ENCODE peak calls at places on chromosomes 7 and 10, in eight cellular contexts. K, M, C, D, U, G, Z and X are unnamed samples.

GRCh38 chr7:1618475-1618874 is 48.6 kb upstream of the PSMG3 start:
- DNase-seq in C (no peak), U (no peak), K (no peak), G (no peak), D (no peak), M (no peak), Z (no peak), X (no peak)

GRCh38 chr7:30474893-30475292 is 3.7 kb downstream of the NOD1 start:
- DNase-seq in C (peak), U (no peak), D (no peak), K (no peak), Z (peak), G (peak), M (no peak), X (no peak)

GRCh38 chr7:137475966-137476365 is 132.4 kb upstream of the PTN start:
- DNase-seq in M (no peak), G (no peak), Z (no peak), C (no peak), K (no peak), U (no peak), D (no peak), X (peak)

GRCh38 chr10:48821692-48822091 is 117.9 kb downstream of the LRRC18 start:
- DNase-seq in M (no peak), Z (no peak), G (no peak), K (no peak), U (no peak), D (no peak), C (no peak), X (no peak)

GRCh38 chr7:149774237-149775175 is 1.1 kb upstream of the ZNF467 start:
- DNase-seq in K (no peak), C (no peak), Z (no peak), D (no peak), M (no peak), G (no peak), U (no peak), X (no peak)

GRCh38 chr7:43318188-43318587 is 205.7 kb downstream of the HECW1 start:
- DNase-seq in G (peak), U (no peak), D (no peak), Z (no peak), K (no peak), C (no peak), M (no peak), X (no peak)

GRCh38 chr7:29596593-29597178 is 33.1 kb downstream of the PRR15 start:
- DNase-seq in K (no peak), U (no peak), G (no peak), D (no peak), M (no peak), Z (no peak), C (no peak), X (no peak)

GRCh38 chr7:112481337-112481736 is 546 bp downstream of the LSMEM1 start:
- DNase-seq in C (no peak), D (no peak), Z (no peak), K (no peak), G (no peak), M (no peak), U (no peak), X (no peak)

GRCh38 chr10:43408710-43409384 is at the start of gene HNRNPF:
- DNase-seq in D (peak), Z (peak), K (peak), U (peak), M (peak), C (peak), G (peak), X (peak)

GRCh38 chr7:50676754-50677153 is 105.9 kb downstream of the GRB10 start:
- DNase-seq in D (no peak), G (no peak), C (no peak), Z (no peak), K (no peak), U (no peak), M (no peak), X (peak)

GRCh38 chr10:112379635-112380296 is 5.8 kb downstream of the ACSL5 start:
- DNase-seq in K (no peak), Z (no peak), C (peak), G (no peak), U (no peak), D (no peak), M (no peak), X (no peak)

GRCh38 chr10:48935141-48935540 is 4.5 kb downstream of the LRRC18 start:
- DNase-seq in M (no peak), U (no peak), Z (peak), K (no peak), D (no peak), G (no peak), C (no peak), X (no peak)

GRCh38 chr7:98372993-98373392 is 27.9 kb downstream of the BAIAP2L1 start:
- DNase-seq in U (no peak), M (no peak), Z (no peak), D (peak), G (peak), K (no peak), C (peak), X (no peak)

GRCh38 chr10:129511086-129511485 is 44.0 kb downstream of the MGMT start:
- DNase-seq in U (no peak), Z (no peak), C (no peak), M (no peak), D (no peak), G (no peak), K (peak), X (no peak)

GRCh38 chr10:122567056-122567660 is 6.6 kb downstream of the DMBT1 start:
- DNase-seq in M (peak), K (no peak), Z (no peak), C (no peak), D (no peak), G (peak), U (peak), X (no peak)

GRCh38 chr10:62112963-62113362 is 155.7 kb downstream of the RTKN2 start:
- DNase-seq in G (no peak), U (no peak), D (no peak), Z (no peak), K (no peak), C (no peak), M (no peak), X (no peak)

GRCh38 chr10:62115842-62116241 is 152.8 kb downstream of the RTKN2 start:
- DNase-seq in M (no peak), K (no peak), G (no peak), U (no peak), Z (no peak), C (no peak), D (no peak), X (no peak)

GRCh38 chr10:62115321-62115720 is 153.3 kb downstream of the RTKN2 start:
- DNase-seq in D (no peak), M (no peak), U (no peak), Z (no peak), C (no peak), G (no peak), K (no peak), X (no peak)

GRCh38 chr10:62112325-62112724 is 156.3 kb downstream of the RTKN2 start:
- DNase-seq in D (no peak), C (no peak), Z (no peak), K (no peak), G (no peak), U (no peak), M (no peak), X (no peak)

GRCh38 chr10:62113680-62114079 is 155.0 kb downstream of the RTKN2 start:
- DNase-seq in D (no peak), K (no peak), Z (no peak), U (no peak), G (no peak), M (no peak), C (no peak), X (no peak)
- H3K27ac ChIP-seq in D (no peak), K (no peak), Z (no peak), U (no peak), G (no peak), M (no peak), C (no peak), X (no peak)

GRCh38 chr10:182441-183201 is 47.4 kb downstream of the ZMYND11 start:
- DNase-seq in K (no peak), Z (no peak), U (no peak), M (no peak), G (peak), C (peak), D (no peak), X (no peak)

GRCh38 chr10:186911-187310 is 51.7 kb downstream of the ZMYND11 start:
- DNase-seq in C (no peak), K (no peak), G (no peak), M (no peak), D (no peak), U (no peak), Z (no peak), X (no peak)

GRCh38 chr10:184174-184573 is 48.9 kb downstream of the ZMYND11 start:
- DNase-seq in Z (no peak), D (no peak), K (no peak), U (no peak), G (no peak), C (no peak), M (no peak), X (no peak)

GRCh38 chr10:188546-188945 is 53.3 kb downstream of the ZMYND11 start:
- DNase-seq in C (peak), M (no peak), D (no peak), G (peak), Z (no peak), K (no peak), U (no peak), X (no peak)

DNA sequence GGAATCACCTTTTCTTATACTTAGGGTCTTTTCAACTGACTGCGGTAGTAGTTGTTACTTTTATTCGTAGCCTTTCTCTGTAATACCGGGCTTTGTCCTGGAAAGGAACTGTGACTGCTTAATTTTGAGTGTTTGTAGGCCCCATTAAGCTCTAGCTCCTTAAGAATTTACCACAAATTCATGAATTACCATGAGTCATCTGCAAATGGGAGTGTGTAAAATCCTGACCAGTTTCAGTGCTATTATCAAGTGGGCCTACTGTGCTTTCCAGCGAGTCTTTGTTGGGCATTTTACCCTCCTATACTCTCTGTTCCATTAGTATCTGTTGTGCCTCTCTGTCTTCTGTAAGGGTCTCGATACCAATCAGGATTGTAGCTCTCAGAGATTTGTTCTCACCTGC is 49.7 kb downstream of the ZMYND11 start:
- DNase-seq in Z (no peak), C (peak), U (no peak), D (no peak), K (no peak), G (peak), M (no peak), X (no peak)
- H3K27ac ChIP-seq in Z (no peak), C (no peak), U (no peak), D (no peak), K (no peak), G (no peak), M (no peak), X (no peak)

GRCh38 chr10:70348228-70348850 is 34.1 kb downstream of the LRRC20 start:
- DNase-seq in Z (no peak), M (no peak), G (peak), C (no peak), D (peak), K (peak), U (peak), X (no peak)
- H3K27ac ChIP-seq in Z (no peak), M (no peak), G (no peak), C (no peak), D (no peak), K (no peak), U (no peak), X (no peak)

GRCh38 chr7:510782-511281 is 8.8 kb downstream of the PDGFA start:
- DNase-seq in M (no peak), Z (no peak), K (no peak), U (no peak), C (no peak), G (no peak), D (no peak), X (no peak)

GRCh38 chr7:512541-513311 is 6.9 kb downstream of the PDGFA start:
- DNase-seq in M (no peak), C (no peak), Z (no peak), G (no peak), U (peak), K (no peak), D (no peak), X (no peak)

GRCh38 chr7:513521-514166 is 6.0 kb downstream of the PDGFA start:
- DNase-seq in G (peak), D (no peak), U (no peak), C (peak), K (no peak), Z (no peak), M (no peak), X (no peak)

GRCh38 chr7:511476-512145 is 8.0 kb downstream of the PDGFA start:
- DNase-seq in K (no peak), C (no peak), G (no peak), M (no peak), Z (no peak), U (no peak), D (no peak), X (no peak)

DNA sequence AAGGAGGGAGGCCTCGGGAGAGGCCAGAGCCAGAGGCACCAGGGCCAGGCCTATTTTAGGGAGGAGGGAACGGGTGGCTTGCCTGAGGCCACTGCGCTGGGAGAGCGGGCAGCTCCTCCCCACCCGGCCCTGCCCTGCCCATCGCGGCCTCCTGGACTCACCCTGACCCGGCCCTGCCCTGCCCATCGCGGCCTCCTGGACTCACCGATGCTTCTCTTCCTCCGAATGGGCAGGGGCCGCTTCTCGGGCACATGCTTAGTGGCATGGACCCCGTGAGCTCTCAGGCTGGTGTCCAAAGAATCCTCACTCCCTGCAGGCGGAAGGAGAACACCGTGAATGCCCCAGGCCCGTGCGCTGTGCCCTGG is 7.5 kb downstream of the PDGFA start:
- DNase-seq in C (no peak), Z (no peak), M (no peak), D (no peak), K (no peak), G (no peak), U (no peak), X (no peak)
- H3K27ac ChIP-seq in C (no peak), Z (peak), M (no peak), D (no peak), K (no peak), G (no peak), U (no peak), X (no peak)

GRCh38 chr7:131087756-131088658 is 239.7 kb upstream of the MKLN1 start:
- DNase-seq in C (no peak), G (no peak), M (no peak), D (no peak), U (no peak), Z (no peak), K (no peak), X (no peak)
- H3K27ac ChIP-seq in C (no peak), G (no peak), M (no peak), D (no peak), U (peak), Z (no peak), K (no peak), X (no peak)

DNA sequence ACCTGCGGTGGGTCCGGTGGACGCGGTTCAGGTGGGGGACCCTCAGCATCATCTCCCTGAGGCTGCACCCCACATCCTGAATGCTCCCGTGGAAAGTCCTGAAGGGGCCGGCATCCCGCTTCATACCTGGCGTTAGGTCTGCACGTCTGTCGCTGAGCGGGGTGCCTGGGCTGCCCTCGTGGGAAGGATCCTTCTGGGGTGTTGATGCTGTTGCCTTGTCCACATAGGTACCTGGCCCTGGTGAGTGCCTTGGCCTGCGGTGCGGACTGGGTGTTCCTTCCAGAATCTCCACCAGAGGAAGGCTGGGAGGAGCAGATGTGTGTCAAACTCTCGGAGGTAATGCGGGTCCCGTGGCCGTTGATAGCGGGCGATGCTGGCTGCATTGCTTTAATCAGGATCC is 37.8 kb downstream of the PFKP start:
- DNase-seq in U (no peak), C (no peak), M (no peak), Z (no peak), D (no peak), K (no peak), G (no peak), X (no peak)
- H3K27ac ChIP-seq in U (no peak), C (no peak), M (no peak), Z (peak), D (no peak), K (no peak), G (no peak), X (no peak)

GRCh38 chr7:33669251-33669670 is 236.1 kb upstream of the BMPER start:
- DNase-seq in Z (no peak), K (no peak), M (no peak), C (no peak), G (no peak), U (no peak), D (no peak), X (no peak)

GRCh38 chr7:33671521-33672262 is 233.6 kb upstream of the BMPER start:
- DNase-seq in K (no peak), C (no peak), U (no peak), Z (no peak), M (no peak), G (no peak), D (no peak), X (no peak)

GRCh38 chr7:33661430-33662160 is 243.7 kb upstream of the BMPER start:
- DNase-seq in K (no peak), C (no peak), U (no peak), G (no peak), Z (no peak), D (no peak), M (no peak), X (no peak)

GRCh38 chr7:33667261-33667660 is 238.1 kb upstream of the BMPER start:
- DNase-seq in C (peak), U (no peak), M (no peak), Z (no peak), G (no peak), K (no peak), D (no peak), X (no peak)

GRCh38 chr7:33666526-33666925 is 238.8 kb upstream of the BMPER start:
- DNase-seq in D (no peak), C (peak), K (no peak), Z (no peak), M (no peak), G (no peak), U (no peak), X (no peak)
- H3K27ac ChIP-seq in D (no peak), C (no peak), K (no peak), Z (no peak), M (no peak), G (no peak), U (no peak), X (no peak)

DNA sequence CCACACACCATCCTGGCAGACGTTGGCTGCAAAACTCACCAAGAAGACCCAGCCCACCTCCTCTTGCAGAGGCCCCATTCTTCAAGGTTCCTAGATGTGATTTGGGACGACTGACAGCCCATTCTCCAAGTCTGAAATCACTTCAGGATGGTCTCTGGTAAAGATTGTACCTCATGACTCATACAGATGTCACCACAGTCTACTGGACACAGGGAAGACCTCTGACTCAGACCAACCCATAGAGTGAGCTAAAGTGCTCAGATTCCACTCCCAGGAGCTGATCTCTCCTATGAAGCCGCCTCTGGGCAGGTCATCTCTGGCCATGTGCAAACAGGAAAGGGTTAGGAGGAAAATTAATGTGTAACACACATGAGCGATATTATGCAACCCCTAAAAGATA is 102.4 kb upstream of the VWC2 start:
- DNase-seq in U (no peak), M (no peak), K (no peak), C (no peak), D (no peak), G (no peak), Z (no peak), X (no peak)
- H3K27ac ChIP-seq in U (no peak), M (no peak), K (no peak), C (no peak), D (no peak), G (no peak), Z (no peak), X (no peak)

GRCh38 chr10:14588084-14588937 is 186.4 kb downstream of the FAM107B start:
- DNase-seq in Z (no peak), G (peak), U (no peak), M (peak), D (no peak), K (no peak), C (peak), X (no peak)
- H3K27ac ChIP-seq in Z (peak), G (peak), U (peak), M (peak), D (no peak), K (no peak), C (peak), X (peak)